ENCODE peak calls at places on chromosomes 1 and 21, in five cellular contexts. H, I, F, X and U are unnamed samples.

GRCh38 chr1:235113183-235113917 is 15.3 kb downstream of the TOMM20 start:
- DNase-seq in H (no peak), I (no peak), F (no peak), X (no peak), U (no peak)

GRCh38 chr1:210342986-210343780 is 14.5 kb downstream of the HHAT start:
- DNase-seq in F (peak; percentile 56), H (no peak), X (no peak), I (no peak), U (no peak)

GRCh38 chr1:2242814-2243725 is 15.0 kb downstream of the SKI start:
- DNase-seq in H (peak; percentile 25), I (no peak), F (no peak), X (no peak), U (no peak)

GRCh38 chr1:246214708-246215504 is 292.2 kb downstream of the SMYD3 start:
- DNase-seq in F (no peak), I (peak; percentile 96), X (no peak), H (no peak), U (no peak)

GRCh38 chr21:46116189-46116845 is 18.4 kb downstream of the COL6A2 start:
- DNase-seq in F (peak; percentile 84), X (no peak), H (peak; percentile 23), I (no peak), U (peak; percentile 65)

GRCh38 chr1:3473381-3473844 is 18.9 kb downstream of the ARHGEF16 start:
- DNase-seq in I (peak; percentile 63), X (no peak), F (no peak), H (no peak), U (no peak)

GRCh38 chr1:178461676-178462075 is 35.1 kb downstream of the CLEC20A start:
- DNase-seq in H (no peak), F (no peak), I (no peak), X (no peak), U (no peak)

GRCh38 chr1:245875581-245876263 is 631.4 kb downstream of the SMYD3 start:
- DNase-seq in H (no peak), X (no peak), I (no peak), F (no peak), U (no peak)

GRCh38 chr1:183822081-183822611 is 17.2 kb downstream of the RGL1 start:
- DNase-seq in H (no peak), F (no peak), X (no peak), I (peak; percentile 65), U (no peak)

GRCh38 chr1:156898151-156898550 is 4.6 kb downstream of the PEAR1 start:
- DNase-seq in X (no peak), I (no peak), F (no peak), H (no peak), U (no peak)

GRCh38 chr1:215018555-215018954 is 64.0 kb upstream of the KCNK2 start:
- DNase-seq in F (no peak), X (no peak), I (peak; percentile 63), H (no peak), U (no peak)

GRCh38 chr1:209248649-209249279 is 334.8 kb upstream of the CAMK1G start:
- DNase-seq in F (no peak), I (peak; percentile 50), X (peak; percentile 19), H (peak; percentile 57), U (no peak)

GRCh38 chr1:231799363-231799986 is 172.9 kb downstream of the DISC1 start:
- DNase-seq in F (no peak), I (no peak), X (no peak), H (no peak), U (no peak)

GRCh38 chr1:248886237-248886895 is 19.7 kb upstream of the PGBD2 start:
- DNase-seq in F (no peak), I (no peak), H (no peak), X (no peak), U (no peak)

GRCh38 chr1:109198043-109198695 is 15.5 kb upstream of the SARS1 start:
- DNase-seq in X (no peak), H (no peak), F (no peak), I (peak; percentile 84), U (no peak)

GRCh38 chr1:65824103-65824502 is 31.4 kb downstream of the PDE4B start:
- DNase-seq in F (no peak), I (no peak), X (no peak), H (no peak), U (no peak)

GRCh38 chr1:89823679-89824292 is 3.0 kb downstream of the LRRC8D start:
- DNase-seq in X (no peak), F (no peak), H (no peak), I (no peak), U (no peak)

GRCh38 chr21:44285547-44285992 is at the start of gene AIRE:
- DNase-seq in I (peak; percentile 27), X (no peak), H (no peak), F (no peak), U (no peak)

GRCh38 chr1:234950598-234950997 is 178.0 kb downstream of the TOMM20 start:
- DNase-seq in X (no peak), H (no peak), F (no peak), I (no peak), U (no peak)

GRCh38 chr1:246417152-246417812 is 89.8 kb downstream of the SMYD3 start:
- DNase-seq in X (no peak), H (no peak), F (no peak), I (peak; percentile 59), U (no peak)

GRCh38 chr21:44701023-44701400 is 4.0 kb downstream of the KRTAP10-12 start:
- DNase-seq in X (no peak), F (peak; percentile 46), I (no peak), H (no peak), U (no peak)

GRCh38 chr21:25733859-25734653 is 648 bp downstream of the ATP5PF start:
- DNase-seq in H (no peak), X (peak; percentile 11), I (peak; percentile 15), F (no peak), U (peak; percentile 70)

DNA sequence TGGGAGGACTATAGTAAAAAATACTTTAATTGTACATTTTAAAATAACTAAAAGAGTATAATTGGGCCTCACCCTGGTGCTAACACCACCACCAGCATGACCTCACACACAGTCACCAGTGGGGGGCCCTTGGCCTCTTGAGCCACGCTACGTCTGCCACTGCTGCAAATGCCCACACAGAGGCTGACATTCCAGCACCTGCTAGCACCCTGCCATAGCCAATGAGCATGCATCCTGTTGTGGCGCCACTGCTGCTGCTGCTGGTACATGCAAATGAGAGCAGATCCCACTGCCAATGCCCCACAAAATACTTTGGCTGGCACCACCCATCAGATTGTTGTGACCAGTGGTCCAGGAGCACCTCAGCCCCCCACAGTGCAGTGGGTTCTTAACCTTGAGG is 31.5 kb upstream of the TNR start:
- DNase-seq in F (no peak), X (no peak), H (peak; percentile 50), I (no peak), U (no peak)
- TF ChIP-seq CTCF in F (no peak), X (no peak), H (peak; percentile 18), I (no peak), U (no peak)

GRCh38 chr1:6112690-6113005 is 67.0 kb downstream of the KCNAB2 start:
- DNase-seq in X (no peak), H (no peak), F (no peak), I (no peak), U (no peak)

GRCh38 chr1:6113745-6114144 is 66.4 kb downstream of the CHD5 start:
- DNase-seq in F (no peak), H (no peak), X (no peak), I (no peak), U (no peak)

GRCh38 chr1:6111571-6111970 is 65.9 kb downstream of the KCNAB2 start:
- DNase-seq in I (no peak), X (no peak), H (no peak), F (no peak), U (no peak)

GRCh38 chr1:6111991-6112689 is 66.5 kb downstream of the KCNAB2 start:
- DNase-seq in F (no peak), X (no peak), I (no peak), H (no peak), U (no peak)

GRCh38 chr1:6113116-6113515 is 67.0 kb downstream of the CHD5 start:
- DNase-seq in F (no peak), H (no peak), X (no peak), I (no peak), U (no peak)
- TF ChIP-seq CTCF in F (no peak), H (no peak), X (no peak), I (no peak), U (no peak)

DNA sequence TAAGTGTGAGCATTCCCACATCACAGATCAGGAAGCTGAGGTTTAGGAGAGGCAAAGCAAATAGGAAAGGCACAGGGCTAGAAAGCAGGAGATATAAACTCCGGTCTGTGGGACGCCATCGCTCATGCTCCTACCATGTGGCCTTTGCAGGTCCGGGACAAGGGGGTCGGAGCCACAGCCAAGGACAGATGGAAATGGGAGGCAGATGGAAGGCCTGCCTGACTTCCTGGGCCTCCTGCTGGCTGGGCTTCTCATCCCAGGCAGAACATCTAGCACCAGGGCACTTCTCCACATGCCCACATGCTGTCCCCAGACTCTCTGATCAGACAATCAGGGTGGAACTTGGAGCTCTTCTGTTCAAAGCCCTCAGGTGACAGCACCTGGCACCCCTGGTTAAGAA is 173.2 kb upstream of the EDN2 start:
- DNase-seq in H (no peak), F (no peak), I (no peak), X (no peak), U (no peak)
- TF ChIP-seq CTCF in H (no peak), F (peak; percentile 7), I (peak; percentile 42), X (no peak), U (no peak)

GRCh38 chr1:30522031-30523004 is 201.1 kb downstream of the MATN1 start:
- DNase-seq in X (no peak), H (no peak), I (peak; percentile 47), F (peak; percentile 76), U (peak; percentile 32)
- TF ChIP-seq CTCF in X (no peak), H (no peak), I (no peak), F (no peak), U (no peak)

GRCh38 chr1:67489643-67490042 is 59.4 kb upstream of the SERBP1 start:
- DNase-seq in H (no peak), X (no peak), I (no peak), F (no peak), U (no peak)
- TF ChIP-seq CTCF in H (peak; percentile 68), X (no peak), I (peak; percentile 35), F (peak; percentile 49), U (peak; percentile 37)